ENCODE peak calls at places on chromosomes 13 and 19, in six cellular contexts. E is HepG2, B is HCT116, K is breast epithelium, V is GM23338, X is upper lobe of left lung. A is an unnamed sample.

GRCh38 chr13:63700366-63700765 is 2284.7 kb upstream of the PCDH20 start:
- DNase-seq in E (no peak), V (no peak), B (no peak), K (no peak), X (no peak), A (no peak)

GRCh38 chr13:91647361-91647970 is 249.0 kb downstream of the GPC5 start:
- DNase-seq in V (peak), B (no peak), E (peak), X (no peak), K (no peak), A (no peak)

GRCh38 chr19:47633516-47633915 is 24.6 kb downstream of the BICRA start:
- DNase-seq in X (no peak), K (no peak), B (peak), V (no peak), E (peak), A (no peak)

GRCh38 chr13:21625366-21625765 is 21.4 kb upstream of the MICU2 start:
- DNase-seq in K (no peak), B (peak), E (peak), X (no peak), V (peak), A (no peak)

GRCh38 chr19:42361545-42361910 is 28.6 kb downstream of the CNFN start:
- DNase-seq in E (no peak), V (no peak), K (no peak), X (no peak), B (no peak), A (no peak)

GRCh38 chr13:65497265-65497664 is 1732.9 kb downstream of the PCDH9 start:
- DNase-seq in E (no peak), K (no peak), B (peak), X (no peak), V (no peak), A (no peak)

GRCh38 chr19:6044056-6044805 is 66.1 kb downstream of the RFX2 start:
- DNase-seq in V (no peak), K (no peak), X (no peak), E (no peak), B (no peak), A (peak)

GRCh38 chr19:6103217-6103644 is 7.1 kb downstream of the RFX2 start:
- DNase-seq in V (no peak), B (no peak), E (no peak), K (peak), X (peak), A (peak)

GRCh38 chr13:40236566-40237168 is 429.8 kb downstream of the FOXO1 start:
- DNase-seq in V (no peak), K (peak), X (no peak), B (no peak), E (no peak), A (peak)

GRCh38 chr19:44855606-44856005 is 9.5 kb downstream of the NECTIN2 start:
- DNase-seq in B (no peak), V (no peak), X (no peak), E (no peak), K (no peak), A (no peak)

GRCh38 chr19:9043524-9043923 is 33.3 kb upstream of the MUC16 start:
- DNase-seq in X (no peak), K (no peak), B (no peak), E (no peak), V (no peak), A (no peak)

GRCh38 chr13:74132152-74132767 is 1.9 kb downstream of the KLF12 start:
- DNase-seq in K (no peak), V (peak), B (no peak), E (peak), X (no peak), A (no peak)

GRCh38 chr13:97258801-97259200 is 36.7 kb downstream of the MBNL2 start:
- DNase-seq in B (no peak), V (no peak), X (no peak), K (no peak), E (no peak), A (no peak)

GRCh38 chr19:46372901-46373572 is 26.1 kb downstream of the PPP5C start:
- DNase-seq in X (no peak), E (no peak), B (no peak), V (peak), K (no peak), A (peak)

GRCh38 chr19:18310118-18310909 is 12.6 kb downstream of the LSM4 start:
- DNase-seq in B (no peak), K (no peak), E (no peak), V (no peak), X (no peak), A (no peak)

GRCh38 chr19:33700408-33700757 is 78.6 kb downstream of the CHST8 start:
- DNase-seq in V (no peak), B (no peak), K (no peak), X (no peak), E (no peak), A (peak)

GRCh38 chr19:10568444-10568825 is 344 bp downstream of the CDKN2D start:
- DNase-seq in X (peak), E (no peak), V (peak), B (no peak), K (peak), A (peak)

GRCh38 chr19:10566408-10566657 is 523 bp upstream of the KRI1 start:
- DNase-seq in X (no peak), V (no peak), K (no peak), E (no peak), B (no peak), A (no peak)

GRCh38 chr19:10567696-10568443 is 909 bp downstream of the CDKN2D start:
- DNase-seq in X (no peak), K (no peak), V (no peak), B (no peak), E (no peak), A (no peak)

GRCh38 chr19:10566658-10567410 is 1.0 kb upstream of the KRI1 start:
- DNase-seq in B (no peak), E (no peak), X (peak), V (no peak), K (no peak), A (no peak)

DNA sequence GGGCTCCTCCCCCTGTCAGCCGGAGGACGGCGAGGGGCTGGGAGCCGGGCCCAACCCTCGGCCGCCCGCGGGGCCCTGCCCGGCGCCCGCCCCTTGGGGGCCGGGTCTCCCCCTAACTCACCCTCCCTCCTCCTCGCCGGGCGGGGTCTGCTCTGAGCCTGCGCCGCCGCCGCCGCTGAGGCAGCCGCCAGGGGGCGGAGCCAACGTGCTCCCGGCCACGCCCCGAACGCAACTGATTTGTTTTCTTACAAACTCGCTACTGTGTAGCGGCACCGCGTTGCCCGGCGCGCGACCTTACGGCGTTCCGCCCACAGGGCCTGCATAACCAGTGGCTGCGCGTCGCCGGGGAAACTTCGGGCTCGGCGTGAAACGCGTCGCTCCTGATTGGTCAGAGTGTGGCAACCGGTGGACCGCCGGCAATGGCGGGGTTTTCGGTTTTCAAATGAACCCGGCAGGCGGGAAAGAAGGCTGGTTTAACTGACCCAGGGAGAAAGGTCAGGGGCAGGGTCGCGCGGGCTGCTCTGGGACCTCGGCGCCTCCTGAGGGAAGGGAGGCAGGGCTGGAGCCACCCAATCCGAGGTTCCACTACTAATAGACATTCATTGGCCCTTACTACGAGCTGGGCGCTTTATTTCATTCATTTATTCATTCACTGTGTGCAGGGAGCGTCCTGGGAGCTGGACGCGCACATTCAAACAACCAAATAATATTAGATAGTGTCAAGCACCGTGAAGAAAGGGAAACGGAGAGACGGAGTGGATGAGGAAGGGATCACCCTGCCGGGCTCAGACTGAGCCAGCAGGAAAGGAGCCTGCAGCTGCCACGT is at the start of gene CDKN2D:
- DNase-seq in K (peak), B (peak), V (peak), X (peak), E (peak), A (peak)
- TF ChIP-seq CTCF in K (peak), B (no peak), V (peak), X (peak), E (peak), A (peak)

GRCh38 chr19:812049-812816 is 9.5 kb downstream of the PLPPR3 start:
- DNase-seq in V (peak), K (no peak), B (no peak), E (no peak), X (no peak), A (no peak)

GRCh38 chr19:811511-812048 is 10.2 kb downstream of the PLPPR3 start:
- DNase-seq in B (no peak), E (no peak), V (peak), K (no peak), X (no peak), A (no peak)

GRCh38 chr19:814108-815078 is 7.4 kb downstream of the PLPPR3 start:
- DNase-seq in X (no peak), E (no peak), B (no peak), V (peak), K (no peak), A (peak)

GRCh38 chr19:813359-814107 is 8.2 kb downstream of the PLPPR3 start:
- DNase-seq in X (no peak), E (no peak), K (no peak), B (no peak), V (peak), A (no peak)

GRCh38 chr19:812819-813358 is 8.9 kb downstream of the PLPPR3 start:
- DNase-seq in E (no peak), V (peak), X (no peak), K (no peak), B (no peak), A (no peak)
- TF ChIP-seq POLR2AphosphoS5 in E (no peak), V (no peak), X (no peak), K (no peak), B (no peak), A (no peak)

GRCh38 chr19:23436944-23437343 is 41.7 kb upstream of the ZNF91 start:
- DNase-seq in K (no peak), X (no peak), V (peak), E (no peak), B (no peak), A (no peak)
- TF ChIP-seq CTCF in K (no peak), X (no peak), V (peak), E (no peak), B (peak), A (no peak)

GRCh38 chr13:113216165-113217056 is 7.0 kb downstream of the CUL4A start:
- DNase-seq in K (peak), X (peak), E (peak), B (peak), V (peak), A (no peak)
- TF ChIP-seq POLR2AphosphoS5 in K (no peak), X (no peak), E (no peak), B (no peak), V (no peak), A (no peak)

DNA sequence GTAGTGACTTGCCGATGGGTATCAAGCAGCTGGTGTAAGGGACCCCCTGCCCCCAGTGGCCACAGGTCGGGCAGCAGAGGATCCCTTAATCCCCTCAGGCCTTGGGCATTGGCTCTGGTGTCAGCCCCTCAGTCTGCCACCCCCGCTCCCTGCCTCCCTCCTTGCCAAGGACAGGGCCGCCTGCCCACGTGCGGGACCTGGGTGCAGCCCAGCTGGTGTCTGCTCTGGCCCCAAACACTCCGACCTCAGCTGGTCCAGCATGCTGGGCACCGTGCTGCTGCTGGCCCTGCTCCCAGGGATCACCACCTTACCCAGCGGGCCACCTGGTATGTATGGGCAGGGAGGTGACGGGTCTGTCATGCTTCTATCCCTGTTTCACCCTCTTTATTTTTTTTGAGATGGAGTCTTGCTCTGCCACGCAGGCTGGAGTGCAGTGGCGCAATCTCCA is at the start of gene TGFBR3L:
- DNase-seq in V (no peak), X (no peak), B (no peak), E (no peak), K (no peak), A (no peak)
- TF ChIP-seq CTCF in V (no peak), X (no peak), B (no peak), E (no peak), K (no peak), A (no peak)

GRCh38 chr19:13847033-13847899 is 29.7 kb upstream of the NANOS3 start:
- DNase-seq in X (peak), B (peak), E (peak), V (peak), K (peak), A (peak)
- TF ChIP-seq POLR2AphosphoS5 in X (peak), B (peak), E (peak), V (peak), K (peak), A (peak)

DNA sequence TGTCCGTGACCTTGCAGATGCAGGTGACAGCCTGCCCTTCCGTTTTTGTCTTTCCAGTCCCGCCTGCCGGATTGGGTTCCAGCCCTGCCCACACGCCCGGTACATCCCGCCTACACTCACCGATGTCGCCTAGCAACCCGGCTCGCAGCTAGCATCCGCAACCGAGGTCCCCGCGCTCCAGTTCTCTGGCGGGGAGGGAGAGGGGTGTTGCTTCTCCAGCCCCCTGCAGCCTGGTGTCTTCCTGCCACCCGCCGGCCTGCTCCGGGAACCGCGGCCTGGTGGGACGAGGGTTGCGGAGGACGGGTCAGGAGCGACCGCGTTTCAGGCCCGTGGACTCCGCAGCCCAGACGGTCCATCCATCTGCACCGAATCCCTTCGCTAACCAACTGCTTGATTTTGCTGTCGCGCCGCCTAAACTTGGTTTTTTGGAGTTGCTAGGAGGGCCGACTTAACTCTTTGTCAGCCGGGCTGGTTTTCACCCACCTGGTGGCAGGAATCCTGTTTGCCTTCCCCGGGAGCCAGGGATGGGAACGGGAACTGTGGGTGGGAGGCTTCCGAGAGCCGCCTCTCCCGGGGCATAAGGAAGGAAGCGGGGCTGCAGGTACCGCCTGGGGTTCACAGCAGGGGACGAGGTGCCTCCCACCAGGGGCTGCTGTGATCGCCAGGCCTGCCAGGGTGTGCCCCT is 15.4 kb upstream of the MATK start:
- DNase-seq in X (peak), B (no peak), V (peak), E (no peak), K (peak), A (no peak)
- TF ChIP-seq CTCF in X (no peak), B (peak), V (peak), E (no peak), K (no peak), A (no peak)

GRCh38 chr19:12656899-12657571 is 9.5 kb downstream of the MAN2B1 start:
- DNase-seq in K (no peak), V (peak), E (no peak), B (no peak), X (no peak), A (no peak)
- TF ChIP-seq POLR2AphosphoS5 in K (no peak), V (peak), E (no peak), B (no peak), X (no peak), A (no peak)

DNA sequence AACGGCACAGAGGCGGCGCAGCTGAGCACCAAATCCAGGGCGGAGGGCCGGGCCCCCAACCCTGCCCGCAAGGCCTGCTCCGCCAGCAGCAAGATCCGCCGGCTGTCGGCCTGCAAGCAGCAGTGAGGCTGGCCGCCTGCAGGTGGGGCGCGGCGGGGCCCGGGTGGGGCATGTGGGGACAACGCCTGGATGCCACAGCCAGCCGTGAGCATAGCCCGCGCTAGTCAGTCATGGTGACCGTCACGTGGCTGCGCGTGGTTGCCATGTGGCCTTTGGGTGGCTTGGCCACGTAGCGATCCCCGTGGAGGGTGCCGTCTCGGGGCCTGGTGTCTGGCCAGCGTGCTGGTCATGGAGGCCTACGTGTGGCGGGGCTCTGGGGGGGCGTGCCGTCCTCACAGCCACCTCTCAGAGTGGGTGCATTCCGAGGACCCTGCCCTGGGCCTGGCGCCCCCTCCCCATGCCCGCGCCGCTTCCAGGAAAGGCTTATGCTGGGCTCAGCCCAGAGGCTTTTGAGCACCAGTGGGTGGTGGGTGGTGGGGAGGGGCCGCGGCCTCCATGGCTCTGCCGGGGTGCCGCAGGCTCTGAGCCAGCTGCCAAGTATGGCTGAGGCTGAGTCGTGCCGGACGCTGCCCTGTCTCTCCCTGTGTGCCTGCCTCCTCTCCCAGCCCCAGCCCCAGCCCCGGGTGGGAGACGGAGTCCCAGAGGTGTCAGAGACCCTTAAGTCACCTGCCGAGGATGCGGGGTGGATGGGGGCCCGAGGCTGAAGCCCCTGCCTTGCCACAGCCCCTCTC is 11.1 kb downstream of the CBARP start:
- DNase-seq in E (no peak), B (no peak), X (no peak), V (no peak), K (no peak), A (no peak)
- TF ChIP-seq CTCF in E (no peak), B (no peak), X (no peak), V (no peak), K (no peak), A (no peak)

A was measured in suprapubic skin.